ENCODE peak calls at places on chromosomes 12 and 14, in six cellular contexts. R is SK-N-SH, M is thyroid gland, Z is thoracic aorta, T is AG04450, S is endothelial cell of umbilical vein. W is an unnamed sample.
A peak's percentile ranks its signal among the peaks of the same experiment; 100 is the strongest.

GRCh38 chr14:101072531-101072930 is 169.0 kb upstream of the RTL1 start:
- DNase-seq in R (peak; percentile 52), M (no peak), Z (no peak), T (no peak), S (no peak), W (no peak)

GRCh38 chr12:57579677-57580465 is 11.1 kb upstream of the PIP4K2C start:
- DNase-seq in R (no peak), M (no peak), Z (no peak), T (no peak), S (no peak), W (no peak)

GRCh38 chr14:102998393-102998792 is 59.0 kb downstream of the CDC42BPB start:
- DNase-seq in R (no peak), M (no peak), Z (no peak), T (no peak), S (no peak), W (no peak)

GRCh38 chr14:51781352-51781751 is 79.1 kb upstream of the GNG2 start:
- DNase-seq in R (no peak), M (no peak), Z (no peak), T (no peak), S (no peak), W (no peak)

GRCh38 chr12:16020034-16020433 is 108.9 kb downstream of the DERA start:
- DNase-seq in R (no peak), M (no peak), Z (no peak), T (no peak), S (no peak), W (no peak)

GRCh38 chr12:12025799-12026386 is 44.8 kb upstream of the BCL2L14 start:
- DNase-seq in R (no peak), M (no peak), Z (no peak), T (no peak), S (no peak), W (no peak)

GRCh38 chr12:124327362-124328043 is 32.6 kb downstream of the RFLNA start:
- DNase-seq in R (no peak), M (no peak), Z (no peak), T (no peak), S (no peak), W (no peak)

GRCh38 chr12:51421266-51421884 is 3.3 kb upstream of the SLC4A8 start:
- DNase-seq in R (peak; percentile 68), M (peak; percentile 19), Z (no peak), T (peak; percentile 48), S (peak; percentile 63), W (peak; percentile 72)

GRCh38 chr14:100895411-100895810 is 8.1 kb downstream of the RTL1 start:
- DNase-seq in R (no peak), M (no peak), Z (no peak), T (no peak), S (no peak), W (no peak)

GRCh38 chr14:63770187-63770807 is 42.4 kb upstream of the SGPP1 start:
- DNase-seq in R (peak; percentile 53), M (peak; percentile 63), Z (no peak), T (peak; percentile 16), S (peak; percentile 63), W (peak; percentile 60)

GRCh38 chr12:112198120-112198733 is 72.9 kb downstream of the TRAFD1 start:
- DNase-seq in R (peak; percentile 78), M (peak; percentile 69), Z (no peak), T (no peak), S (peak; percentile 59), W (peak; percentile 69)

GRCh38 chr12:13124661-13125505 is 21.4 kb upstream of the GSG1 start:
- DNase-seq in R (no peak), M (no peak), Z (no peak), T (peak; percentile 21), S (peak; percentile 89), W (peak; percentile 78)

GRCh38 chr12:23510484-23510883 is 439.0 kb downstream of the SOX5 start:
- DNase-seq in R (no peak), M (no peak), Z (no peak), T (no peak), S (no peak), W (no peak)

GRCh38 chr12:58424735-58425379 is 483.5 kb downstream of the ATP23 start:
- DNase-seq in R (no peak), M (no peak), Z (no peak), T (no peak), S (no peak), W (no peak)

GRCh38 chr12:58592817-58593216 is 327.5 kb downstream of the LRIG3 start:
- DNase-seq in R (no peak), M (no peak), Z (no peak), T (no peak), S (no peak), W (no peak)

GRCh38 chr12:119802472-119802871 is 74.6 kb downstream of the CIT start:
- DNase-seq in R (no peak), M (no peak), Z (no peak), T (no peak), S (no peak), W (no peak)

GRCh38 chr12:130480887-130481286 is 143.2 kb downstream of the PIWIL1 start:
- DNase-seq in R (no peak), M (no peak), Z (no peak), T (no peak), S (no peak), W (no peak)

GRCh38 chr12:19869413-19869812 is 430.1 kb downstream of the AEBP2 start:
- DNase-seq in R (no peak), M (no peak), Z (peak; percentile 38), T (no peak), S (peak; percentile 15), W (no peak)

GRCh38 chr12:126353604-126354003 is 1288.4 kb downstream of the AACS start:
- DNase-seq in R (no peak), M (no peak), Z (no peak), T (no peak), S (no peak), W (peak; percentile 37)

GRCh38 chr12:39502657-39503056 is 59.7 kb upstream of the KIF21A start:
- DNase-seq in R (no peak), M (no peak), Z (no peak), T (no peak), S (no peak), W (no peak)

GRCh38 chr12:53743277-53744129 is 8.3 kb downstream of the CISTR start:
- DNase-seq in R (peak; percentile 89), M (peak; percentile 28), Z (no peak), T (no peak), S (peak; percentile 61), W (peak; percentile 59)

GRCh38 chr12:79023784-79024183 is 159.2 kb downstream of the SYT1 start:
- DNase-seq in R (no peak), M (no peak), Z (no peak), T (no peak), S (no peak), W (no peak)

GRCh38 chr12:8630131-8630530 is 17.5 kb upstream of the AICDA start:
- DNase-seq in R (no peak), M (no peak), Z (no peak), T (no peak), S (no peak), W (no peak)

GRCh38 chr12:131910302-131911110 is 16.1 kb downstream of the ULK1 start:
- DNase-seq in R (no peak), M (no peak), Z (no peak), T (no peak), S (no peak), W (no peak)

GRCh38 chr12:69936214-69936731 is 111.2 kb downstream of the MYRFL start:
- DNase-seq in R (peak; percentile 18), M (peak; percentile 44), Z (no peak), T (no peak), S (no peak), W (peak; percentile 72)

GRCh38 chr12:60262378-60262777 is 666.5 kb downstream of the SLC16A7 start:
- DNase-seq in R (no peak), M (no peak), Z (no peak), T (no peak), S (peak; percentile 8), W (peak; percentile 46)

GRCh38 chr12:60259241-60259640 is 663.4 kb downstream of the SLC16A7 start:
- DNase-seq in R (no peak), M (no peak), Z (no peak), T (no peak), S (no peak), W (peak; percentile 50)

GRCh38 chr12:60255044-60255443 is 659.2 kb downstream of the SLC16A7 start:
- DNase-seq in R (no peak), M (no peak), Z (no peak), T (no peak), S (no peak), W (no peak)

GRCh38 chr12:60257063-60257462 is 661.2 kb downstream of the SLC16A7 start:
- DNase-seq in R (no peak), M (peak; percentile 25), Z (no peak), T (peak; percentile 59), S (peak; percentile 82), W (peak; percentile 72)
- TF ChIP-seq CTCF in R (peak; percentile 30), M (peak; percentile 25), Z (no peak), T (peak; percentile 29), S (peak; percentile 14), W (peak; percentile 32)

GRCh38 chr14:76136476-76137160 is 15.1 kb upstream of the GPATCH2L start:
- DNase-seq in R (peak; percentile 71), M (no peak), Z (no peak), T (no peak), S (no peak), W (no peak)

GRCh38 chr14:76138758-76139723 is 12.7 kb upstream of the GPATCH2L start:
- DNase-seq in R (peak; percentile 69), M (no peak), Z (no peak), T (no peak), S (no peak), W (no peak)

GRCh38 chr14:76133103-76133502 is 18.6 kb upstream of the GPATCH2L start:
- DNase-seq in R (no peak), M (no peak), Z (no peak), T (no peak), S (peak; percentile 36), W (peak; percentile 55)

GRCh38 chr14:76135722-76136121 is 16.0 kb upstream of the GPATCH2L start:
- DNase-seq in R (no peak), M (no peak), Z (no peak), T (no peak), S (no peak), W (no peak)

GRCh38 chr14:76138119-76138757 is 13.5 kb upstream of the GPATCH2L start:
- DNase-seq in R (peak; percentile 47), M (no peak), Z (no peak), T (no peak), S (no peak), W (no peak)
- H3K4me3 ChIP-seq in R (no peak overlapping the region), M (no peak overlapping the region), Z (peak overlapping the region; percentile 58), T (no peak overlapping the region), S (no peak overlapping the region), W (no peak overlapping the region)

GRCh38 chr14:54001189-54001878 is 44.7 kb upstream of the BMP4 start:
- DNase-seq in R (no peak), M (no peak), Z (no peak), T (no peak), S (peak; percentile 34), W (peak; percentile 17)
- TF ChIP-seq CTCF in R (peak; percentile 10), M (no peak), Z (no peak), T (no peak), S (no peak), W (no peak)

DNA sequence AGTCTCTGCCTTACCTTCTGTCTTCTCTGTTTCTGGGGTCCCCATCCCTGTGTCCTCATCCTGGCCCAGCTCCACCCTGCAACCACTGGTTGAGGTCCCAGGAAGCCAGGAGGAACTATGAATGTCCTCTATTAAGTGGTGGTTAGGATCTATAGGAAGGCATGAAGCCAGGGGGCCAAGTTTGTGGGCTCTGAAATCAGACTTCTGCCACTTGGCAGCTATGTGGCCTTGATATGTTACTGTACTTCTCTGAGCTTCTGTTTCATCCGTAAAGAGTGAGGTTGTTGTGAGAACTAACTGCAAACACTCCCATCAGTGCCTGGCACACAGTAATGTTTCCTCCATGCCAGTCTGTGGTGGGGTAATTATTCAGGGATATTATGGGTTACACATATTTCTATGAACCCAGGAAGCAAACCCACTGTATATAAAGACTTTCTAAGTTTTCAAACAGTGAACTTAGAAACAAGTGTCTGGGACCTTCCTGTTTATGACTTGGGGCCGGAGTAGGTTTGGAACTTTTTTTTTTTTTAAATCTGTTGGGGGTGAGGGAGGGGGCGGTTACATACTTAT is 57.4 kb downstream of the PLXNC1 start:
- DNase-seq in R (no peak), M (no peak), Z (no peak), T (no peak), S (no peak), W (no peak)
- H3K4me3 ChIP-seq in R (no peak overlapping the region), M (no peak overlapping the region), Z (no peak overlapping the region), T (no peak overlapping the region), S (no peak overlapping the region), W (no peak overlapping the region)